ENCODE peak calls at places on chromosomes 13 and 19, in ten cellular contexts. One of them, this sample, is unnamed.

GRCh38 chr19:32914879-32915278 is 45.3 kb upstream of the SLC7A9 start:
- DNase-seq in astrocyte of the spinal cord: no peak
- DNase-seq in AG10803: peak
- DNase-seq in neural crest cell: no peak
- DNase-seq in NK-92 treated with Interleukin-12 subunit alpha and Interleukin-12 subunit beta, amount 100 ng/mL, for 24 hours: no peak
- DNase-seq in CD4-positive, alpha-beta T cell: no peak
- DNase-seq in AG08396: no peak
- DNase-seq in AG20443: no peak
- DNase-seq in non-pigmented ciliary epithelial cell: no peak
- DNase-seq in activated gamma-delta T cell treated with Interleukin-2 at 50 U/mL for 16 hours: no peak
- DNase-seq in this sample: no peak

GRCh38 chr19:43463381-43464088 is 1.9 kb downstream of the LYPD3 start:
- DNase-seq in astrocyte of the spinal cord: peak
- DNase-seq in AG10803: peak
- DNase-seq in neural crest cell: peak
- DNase-seq in NK-92 treated with Interleukin-12 subunit alpha and Interleukin-12 subunit beta, amount 100 ng/mL, for 24 hours: no peak
- DNase-seq in CD4-positive, alpha-beta T cell: peak
- DNase-seq in AG08396: peak
- DNase-seq in AG20443: peak
- DNase-seq in non-pigmented ciliary epithelial cell: no peak
- DNase-seq in activated gamma-delta T cell treated with Interleukin-2 at 50 U/mL for 16 hours: peak
- DNase-seq in this sample: peak

GRCh38 chr13:74867460-74867859 is 614.5 kb downstream of the TBC1D4 start:
- DNase-seq in astrocyte of the spinal cord: no peak
- DNase-seq in AG10803: peak
- DNase-seq in neural crest cell: no peak
- DNase-seq in NK-92 treated with Interleukin-12 subunit alpha and Interleukin-12 subunit beta, amount 100 ng/mL, for 24 hours: no peak
- DNase-seq in CD4-positive, alpha-beta T cell: no peak
- DNase-seq in AG08396: no peak
- DNase-seq in AG20443: no peak
- DNase-seq in non-pigmented ciliary epithelial cell: peak
- DNase-seq in activated gamma-delta T cell treated with Interleukin-2 at 50 U/mL for 16 hours: no peak
- DNase-seq in this sample: no peak

GRCh38 chr19:32692727-32693061 is 1.1 kb downstream of the NUDT19 start:
- DNase-seq in astrocyte of the spinal cord: no peak
- DNase-seq in AG10803: no peak
- DNase-seq in neural crest cell: no peak
- DNase-seq in NK-92 treated with Interleukin-12 subunit alpha and Interleukin-12 subunit beta, amount 100 ng/mL, for 24 hours: no peak
- DNase-seq in CD4-positive, alpha-beta T cell: no peak
- DNase-seq in AG08396: no peak
- DNase-seq in AG20443: no peak
- DNase-seq in non-pigmented ciliary epithelial cell: no peak
- DNase-seq in activated gamma-delta T cell treated with Interleukin-2 at 50 U/mL for 16 hours: no peak
- DNase-seq in this sample: no peak

GRCh38 chr13:68676513-68677115 is 1431.0 kb upstream of the ATXN8OS start:
- DNase-seq in astrocyte of the spinal cord: peak
- DNase-seq in AG10803: no peak
- DNase-seq in neural crest cell: no peak
- DNase-seq in NK-92 treated with Interleukin-12 subunit alpha and Interleukin-12 subunit beta, amount 100 ng/mL, for 24 hours: no peak
- DNase-seq in CD4-positive, alpha-beta T cell: no peak
- DNase-seq in AG08396: no peak
- DNase-seq in AG20443: no peak
- DNase-seq in non-pigmented ciliary epithelial cell: no peak
- DNase-seq in activated gamma-delta T cell treated with Interleukin-2 at 50 U/mL for 16 hours: no peak
- DNase-seq in this sample: no peak

GRCh38 chr13:49625392-49626137 is 2.7 kb upstream of the ARL11 start:
- DNase-seq in astrocyte of the spinal cord: no peak
- DNase-seq in AG10803: no peak
- DNase-seq in neural crest cell: no peak
- DNase-seq in NK-92 treated with Interleukin-12 subunit alpha and Interleukin-12 subunit beta, amount 100 ng/mL, for 24 hours: no peak
- DNase-seq in CD4-positive, alpha-beta T cell: no peak
- DNase-seq in AG08396: no peak
- DNase-seq in AG20443: peak
- DNase-seq in non-pigmented ciliary epithelial cell: no peak
- DNase-seq in activated gamma-delta T cell treated with Interleukin-2 at 50 U/mL for 16 hours: no peak
- DNase-seq in this sample: no peak

GRCh38 chr19:48833977-48834376 is 2.3 kb downstream of the HSD17B14 start:
- DNase-seq in astrocyte of the spinal cord: no peak
- DNase-seq in AG10803: no peak
- DNase-seq in neural crest cell: no peak
- DNase-seq in NK-92 treated with Interleukin-12 subunit alpha and Interleukin-12 subunit beta, amount 100 ng/mL, for 24 hours: no peak
- DNase-seq in CD4-positive, alpha-beta T cell: no peak
- DNase-seq in AG08396: no peak
- DNase-seq in AG20443: no peak
- DNase-seq in non-pigmented ciliary epithelial cell: no peak
- DNase-seq in activated gamma-delta T cell treated with Interleukin-2 at 50 U/mL for 16 hours: no peak
- DNase-seq in this sample: no peak

GRCh38 chr13:41487222-41487621 is 29.9 kb downstream of the RGCC start:
- DNase-seq in astrocyte of the spinal cord: no peak
- DNase-seq in AG10803: no peak
- DNase-seq in neural crest cell: no peak
- DNase-seq in NK-92 treated with Interleukin-12 subunit alpha and Interleukin-12 subunit beta, amount 100 ng/mL, for 24 hours: no peak
- DNase-seq in CD4-positive, alpha-beta T cell: no peak
- DNase-seq in AG08396: no peak
- DNase-seq in AG20443: no peak
- DNase-seq in non-pigmented ciliary epithelial cell: no peak
- DNase-seq in activated gamma-delta T cell treated with Interleukin-2 at 50 U/mL for 16 hours: no peak
- DNase-seq in this sample: no peak

GRCh38 chr19:5960005-5961001 is 17.6 kb downstream of the RANBP3 start:
- DNase-seq in astrocyte of the spinal cord: no peak
- DNase-seq in AG10803: no peak
- DNase-seq in neural crest cell: no peak
- DNase-seq in NK-92 treated with Interleukin-12 subunit alpha and Interleukin-12 subunit beta, amount 100 ng/mL, for 24 hours: no peak
- DNase-seq in CD4-positive, alpha-beta T cell: no peak
- DNase-seq in AG08396: no peak
- DNase-seq in AG20443: no peak
- DNase-seq in non-pigmented ciliary epithelial cell: no peak
- DNase-seq in activated gamma-delta T cell treated with Interleukin-2 at 50 U/mL for 16 hours: no peak
- DNase-seq in this sample: no peak

GRCh38 chr19:42140125-42140754 is 8.0 kb upstream of the POU2F2 start:
- DNase-seq in astrocyte of the spinal cord: peak
- DNase-seq in AG10803: peak
- DNase-seq in neural crest cell: peak
- DNase-seq in NK-92 treated with Interleukin-12 subunit alpha and Interleukin-12 subunit beta, amount 100 ng/mL, for 24 hours: no peak
- DNase-seq in CD4-positive, alpha-beta T cell: no peak
- DNase-seq in AG08396: peak
- DNase-seq in AG20443: peak
- DNase-seq in non-pigmented ciliary epithelial cell: peak
- DNase-seq in activated gamma-delta T cell treated with Interleukin-2 at 50 U/mL for 16 hours: no peak
- DNase-seq in this sample: peak

GRCh38 chr19:4776436-4777205 is 14.9 kb upstream of the FEM1A start:
- DNase-seq in astrocyte of the spinal cord: no peak
- DNase-seq in AG10803: no peak
- DNase-seq in neural crest cell: no peak
- DNase-seq in NK-92 treated with Interleukin-12 subunit alpha and Interleukin-12 subunit beta, amount 100 ng/mL, for 24 hours: no peak
- DNase-seq in CD4-positive, alpha-beta T cell: no peak
- DNase-seq in AG08396: no peak
- DNase-seq in AG20443: no peak
- DNase-seq in non-pigmented ciliary epithelial cell: no peak
- DNase-seq in activated gamma-delta T cell treated with Interleukin-2 at 50 U/mL for 16 hours: no peak
- DNase-seq in this sample: no peak

GRCh38 chr13:101626925-101627555 is 174.6 kb downstream of the ITGBL1 start:
- DNase-seq in astrocyte of the spinal cord: peak
- DNase-seq in AG10803: no peak
- DNase-seq in neural crest cell: no peak
- DNase-seq in NK-92 treated with Interleukin-12 subunit alpha and Interleukin-12 subunit beta, amount 100 ng/mL, for 24 hours: peak
- DNase-seq in CD4-positive, alpha-beta T cell: no peak
- DNase-seq in AG08396: no peak
- DNase-seq in AG20443: no peak
- DNase-seq in non-pigmented ciliary epithelial cell: no peak
- DNase-seq in activated gamma-delta T cell treated with Interleukin-2 at 50 U/mL for 16 hours: no peak
- DNase-seq in this sample: no peak

GRCh38 chr19:30066781-30067759 is 125.0 kb downstream of the URI1 start:
- DNase-seq in astrocyte of the spinal cord: no peak
- DNase-seq in AG10803: no peak
- DNase-seq in neural crest cell: no peak
- DNase-seq in NK-92 treated with Interleukin-12 subunit alpha and Interleukin-12 subunit beta, amount 100 ng/mL, for 24 hours: no peak
- DNase-seq in CD4-positive, alpha-beta T cell: no peak
- DNase-seq in AG08396: no peak
- DNase-seq in AG20443: no peak
- DNase-seq in non-pigmented ciliary epithelial cell: no peak
- DNase-seq in activated gamma-delta T cell treated with Interleukin-2 at 50 U/mL for 16 hours: no peak
- DNase-seq in this sample: no peak

GRCh38 chr13:38954291-38954690 is 36.3 kb downstream of the STOML3 start:
- DNase-seq in astrocyte of the spinal cord: no peak
- DNase-seq in AG10803: no peak
- DNase-seq in neural crest cell: no peak
- DNase-seq in NK-92 treated with Interleukin-12 subunit alpha and Interleukin-12 subunit beta, amount 100 ng/mL, for 24 hours: no peak
- DNase-seq in CD4-positive, alpha-beta T cell: no peak
- DNase-seq in AG08396: no peak
- DNase-seq in AG20443: no peak
- DNase-seq in non-pigmented ciliary epithelial cell: no peak
- DNase-seq in activated gamma-delta T cell treated with Interleukin-2 at 50 U/mL for 16 hours: no peak
- DNase-seq in this sample: no peak

GRCh38 chr19:13302521-13303270 is 152.5 kb downstream of the IER2 start:
- DNase-seq in astrocyte of the spinal cord: no peak
- DNase-seq in AG10803: peak
- DNase-seq in neural crest cell: no peak
- DNase-seq in NK-92 treated with Interleukin-12 subunit alpha and Interleukin-12 subunit beta, amount 100 ng/mL, for 24 hours: no peak
- DNase-seq in CD4-positive, alpha-beta T cell: no peak
- DNase-seq in AG08396: no peak
- DNase-seq in AG20443: peak
- DNase-seq in non-pigmented ciliary epithelial cell: no peak
- DNase-seq in activated gamma-delta T cell treated with Interleukin-2 at 50 U/mL for 16 hours: no peak
- DNase-seq in this sample: no peak

GRCh38 chr13:21663197-21663596 is 7.7 kb upstream of the FGF9 start:
- DNase-seq in astrocyte of the spinal cord: no peak
- DNase-seq in AG10803: no peak
- DNase-seq in neural crest cell: no peak
- DNase-seq in NK-92 treated with Interleukin-12 subunit alpha and Interleukin-12 subunit beta, amount 100 ng/mL, for 24 hours: no peak
- DNase-seq in CD4-positive, alpha-beta T cell: no peak
- DNase-seq in AG08396: no peak
- DNase-seq in AG20443: no peak
- DNase-seq in non-pigmented ciliary epithelial cell: no peak
- DNase-seq in activated gamma-delta T cell treated with Interleukin-2 at 50 U/mL for 16 hours: no peak
- DNase-seq in this sample: no peak

GRCh38 chr13:97810152-97810551 is 143.3 kb upstream of the IPO5 start:
- DNase-seq in astrocyte of the spinal cord: peak
- DNase-seq in AG10803: peak
- DNase-seq in neural crest cell: no peak
- DNase-seq in NK-92 treated with Interleukin-12 subunit alpha and Interleukin-12 subunit beta, amount 100 ng/mL, for 24 hours: no peak
- DNase-seq in CD4-positive, alpha-beta T cell: no peak
- DNase-seq in AG08396: no peak
- DNase-seq in AG20443: peak
- DNase-seq in non-pigmented ciliary epithelial cell: no peak
- DNase-seq in activated gamma-delta T cell treated with Interleukin-2 at 50 U/mL for 16 hours: no peak
- DNase-seq in this sample: no peak

GRCh38 chr19:7879102-7879770 is 5.0 kb upstream of the PRR36 start:
- DNase-seq in astrocyte of the spinal cord: no peak
- DNase-seq in AG10803: no peak
- DNase-seq in neural crest cell: no peak
- DNase-seq in NK-92 treated with Interleukin-12 subunit alpha and Interleukin-12 subunit beta, amount 100 ng/mL, for 24 hours: no peak
- DNase-seq in CD4-positive, alpha-beta T cell: no peak
- DNase-seq in AG08396: no peak
- DNase-seq in AG20443: no peak
- DNase-seq in non-pigmented ciliary epithelial cell: no peak
- DNase-seq in activated gamma-delta T cell treated with Interleukin-2 at 50 U/mL for 16 hours: no peak
- DNase-seq in this sample: no peak

GRCh38 chr19:32744555-32745325 is 25.2 kb downstream of the TDRD12 start:
- DNase-seq in astrocyte of the spinal cord: no peak
- DNase-seq in AG10803: no peak
- DNase-seq in neural crest cell: no peak
- DNase-seq in NK-92 treated with Interleukin-12 subunit alpha and Interleukin-12 subunit beta, amount 100 ng/mL, for 24 hours: no peak
- DNase-seq in CD4-positive, alpha-beta T cell: no peak
- DNase-seq in AG08396: no peak
- DNase-seq in AG20443: no peak
- DNase-seq in non-pigmented ciliary epithelial cell: no peak
- DNase-seq in activated gamma-delta T cell treated with Interleukin-2 at 50 U/mL for 16 hours: no peak
- DNase-seq in this sample: no peak

GRCh38 chr13:69474286-69474685 is 633.3 kb upstream of the ATXN8OS start:
- DNase-seq in astrocyte of the spinal cord: no peak
- DNase-seq in AG10803: no peak
- DNase-seq in neural crest cell: no peak
- DNase-seq in NK-92 treated with Interleukin-12 subunit alpha and Interleukin-12 subunit beta, amount 100 ng/mL, for 24 hours: no peak
- DNase-seq in CD4-positive, alpha-beta T cell: no peak
- DNase-seq in AG08396: no peak
- DNase-seq in AG20443: no peak
- DNase-seq in non-pigmented ciliary epithelial cell: no peak
- DNase-seq in activated gamma-delta T cell treated with Interleukin-2 at 50 U/mL for 16 hours: no peak
- DNase-seq in this sample: no peak

GRCh38 chr19:7973883-7974282 is 30.4 kb upstream of the TIMM44 start:
- DNase-seq in astrocyte of the spinal cord: no peak
- DNase-seq in AG10803: no peak
- DNase-seq in neural crest cell: no peak
- DNase-seq in NK-92 treated with Interleukin-12 subunit alpha and Interleukin-12 subunit beta, amount 100 ng/mL, for 24 hours: no peak
- DNase-seq in CD4-positive, alpha-beta T cell: no peak
- DNase-seq in AG08396: no peak
- DNase-seq in AG20443: no peak
- DNase-seq in non-pigmented ciliary epithelial cell: no peak
- DNase-seq in activated gamma-delta T cell treated with Interleukin-2 at 50 U/mL for 16 hours: no peak
- DNase-seq in this sample: no peak

GRCh38 chr13:50323440-50324070 is 308.3 kb downstream of the KCNRG start:
- DNase-seq in astrocyte of the spinal cord: peak
- DNase-seq in AG10803: peak
- DNase-seq in neural crest cell: no peak
- DNase-seq in NK-92 treated with Interleukin-12 subunit alpha and Interleukin-12 subunit beta, amount 100 ng/mL, for 24 hours: no peak
- DNase-seq in CD4-positive, alpha-beta T cell: no peak
- DNase-seq in AG08396: peak
- DNase-seq in AG20443: peak
- DNase-seq in non-pigmented ciliary epithelial cell: peak
- DNase-seq in activated gamma-delta T cell treated with Interleukin-2 at 50 U/mL for 16 hours: no peak
- DNase-seq in this sample: no peak

GRCh38 chr19:18848860-18849661 is 17.3 kb downstream of the UPF1 start:
- DNase-seq in astrocyte of the spinal cord: no peak
- DNase-seq in AG10803: peak
- DNase-seq in neural crest cell: no peak
- DNase-seq in NK-92 treated with Interleukin-12 subunit alpha and Interleukin-12 subunit beta, amount 100 ng/mL, for 24 hours: no peak
- DNase-seq in CD4-positive, alpha-beta T cell: no peak
- DNase-seq in AG08396: peak
- DNase-seq in AG20443: peak
- DNase-seq in non-pigmented ciliary epithelial cell: no peak
- DNase-seq in activated gamma-delta T cell treated with Interleukin-2 at 50 U/mL for 16 hours: no peak
- DNase-seq in this sample: no peak

GRCh38 chr19:6233827-6234511 is 45.8 kb downstream of the MLLT1 start:
- DNase-seq in astrocyte of the spinal cord: no peak
- DNase-seq in AG10803: peak
- DNase-seq in neural crest cell: no peak
- DNase-seq in NK-92 treated with Interleukin-12 subunit alpha and Interleukin-12 subunit beta, amount 100 ng/mL, for 24 hours: no peak
- DNase-seq in CD4-positive, alpha-beta T cell: no peak
- DNase-seq in AG08396: no peak
- DNase-seq in AG20443: no peak
- DNase-seq in non-pigmented ciliary epithelial cell: no peak
- DNase-seq in activated gamma-delta T cell treated with Interleukin-2 at 50 U/mL for 16 hours: no peak
- DNase-seq in this sample: no peak

GRCh38 chr19:38361633-38362075 is 12.7 kb upstream of the PSMD8 start:
- DNase-seq in astrocyte of the spinal cord: peak
- DNase-seq in AG10803: peak
- DNase-seq in neural crest cell: peak
- DNase-seq in NK-92 treated with Interleukin-12 subunit alpha and Interleukin-12 subunit beta, amount 100 ng/mL, for 24 hours: no peak
- DNase-seq in CD4-positive, alpha-beta T cell: peak
- DNase-seq in AG08396: peak
- DNase-seq in AG20443: peak
- DNase-seq in non-pigmented ciliary epithelial cell: no peak
- DNase-seq in activated gamma-delta T cell treated with Interleukin-2 at 50 U/mL for 16 hours: peak
- DNase-seq in this sample: peak

GRCh38 chr13:35927554-35927953 is 203.6 kb downstream of the DCLK1 start:
- DNase-seq in astrocyte of the spinal cord: peak
- DNase-seq in AG10803: peak
- DNase-seq in neural crest cell: no peak
- DNase-seq in NK-92 treated with Interleukin-12 subunit alpha and Interleukin-12 subunit beta, amount 100 ng/mL, for 24 hours: no peak
- DNase-seq in CD4-positive, alpha-beta T cell: no peak
- DNase-seq in AG08396: peak
- DNase-seq in AG20443: peak
- DNase-seq in non-pigmented ciliary epithelial cell: peak
- DNase-seq in activated gamma-delta T cell treated with Interleukin-2 at 50 U/mL for 16 hours: no peak
- DNase-seq in this sample: no peak

GRCh38 chr19:4083677-4084546 is 17.2 kb upstream of the ZBTB7A start:
- DNase-seq in astrocyte of the spinal cord: no peak
- DNase-seq in AG10803: no peak
- DNase-seq in neural crest cell: no peak
- DNase-seq in NK-92 treated with Interleukin-12 subunit alpha and Interleukin-12 subunit beta, amount 100 ng/mL, for 24 hours: no peak
- DNase-seq in CD4-positive, alpha-beta T cell: no peak
- DNase-seq in AG08396: no peak
- DNase-seq in AG20443: no peak
- DNase-seq in non-pigmented ciliary epithelial cell: no peak
- DNase-seq in activated gamma-delta T cell treated with Interleukin-2 at 50 U/mL for 16 hours: peak
- DNase-seq in this sample: no peak

GRCh38 chr13:49877629-49878218 is 58.4 kb downstream of the SPRYD7 start:
- DNase-seq in astrocyte of the spinal cord: peak
- DNase-seq in AG10803: no peak
- DNase-seq in neural crest cell: no peak
- DNase-seq in NK-92 treated with Interleukin-12 subunit alpha and Interleukin-12 subunit beta, amount 100 ng/mL, for 24 hours: no peak
- DNase-seq in CD4-positive, alpha-beta T cell: no peak
- DNase-seq in AG08396: no peak
- DNase-seq in AG20443: no peak
- DNase-seq in non-pigmented ciliary epithelial cell: no peak
- DNase-seq in activated gamma-delta T cell treated with Interleukin-2 at 50 U/mL for 16 hours: no peak
- DNase-seq in this sample: no peak

This sample was measured in endothelial cell.